ENCODE peak calls at places on chromosome 12, in nine cellular contexts. J, U, G, B, H, K, N, F and W are unnamed samples.

GRCh38 chr12:46342562-46343033 is 30.0 kb downstream of the SLC38A2 start:
- DNase-seq in G (peak), F (no peak), K (peak), H (peak), U (peak), J (peak), N (no peak), B (peak), W (no peak)

GRCh38 chr12:64824500-64825142 is at the start of gene TBC1D30:
- DNase-seq in F (peak), J (no peak), K (no peak), U (no peak), B (peak), N (no peak), H (peak), G (no peak), W (peak)

GRCh38 chr12:102484017-102484731 is 3.8 kb upstream of the IGF1 start:
- DNase-seq in G (peak), U (peak), B (peak), K (peak), H (peak), F (peak), J (peak), N (peak), W (no peak)

GRCh38 chr12:60805340-60805739 is 1209.5 kb downstream of the SLC16A7 start:
- DNase-seq in J (no peak), K (no peak), F (no peak), G (no peak), B (no peak), H (no peak), U (no peak), N (no peak), W (no peak)

GRCh38 chr12:46717159-46717558 is 108.6 kb downstream of the SLC38A4 start:
- DNase-seq in U (no peak), K (no peak), H (no peak), G (no peak), J (no peak), F (no peak), B (no peak), N (no peak), W (no peak)

GRCh38 chr12:75779891-75780501 is 251.6 kb downstream of the PHLDA1 start:
- DNase-seq in U (no peak), N (no peak), H (no peak), B (peak), F (no peak), G (no peak), J (no peak), K (no peak), W (no peak)

GRCh38 chr12:26631846-26632245 is 201.1 kb downstream of the ITPR2 start:
- DNase-seq in N (no peak), J (no peak), U (no peak), K (no peak), B (no peak), G (no peak), F (no peak), H (no peak), W (no peak)

GRCh38 chr12:93174048-93174447 is 203.7 kb upstream of the NUDT4 start:
- DNase-seq in K (peak), U (peak), H (peak), N (no peak), F (no peak), B (no peak), G (no peak), J (no peak), W (no peak)

GRCh38 chr12:100169345-100169744 is 26.7 kb upstream of the BLTP3B start:
- DNase-seq in U (no peak), K (no peak), B (no peak), J (no peak), N (no peak), H (no peak), F (no peak), G (no peak), W (no peak)

GRCh38 chr12:124454352-124454725 is 113.1 kb downstream of the NCOR2 start:
- DNase-seq in J (no peak), B (no peak), G (no peak), N (no peak), H (no peak), U (no peak), K (no peak), F (no peak), W (no peak)

GRCh38 chr12:127046467-127046866 is 1220.5 kb upstream of the TMEM132C start:
- DNase-seq in H (no peak), J (no peak), K (no peak), G (no peak), B (no peak), U (no peak), N (no peak), F (no peak), W (no peak)

DNA sequence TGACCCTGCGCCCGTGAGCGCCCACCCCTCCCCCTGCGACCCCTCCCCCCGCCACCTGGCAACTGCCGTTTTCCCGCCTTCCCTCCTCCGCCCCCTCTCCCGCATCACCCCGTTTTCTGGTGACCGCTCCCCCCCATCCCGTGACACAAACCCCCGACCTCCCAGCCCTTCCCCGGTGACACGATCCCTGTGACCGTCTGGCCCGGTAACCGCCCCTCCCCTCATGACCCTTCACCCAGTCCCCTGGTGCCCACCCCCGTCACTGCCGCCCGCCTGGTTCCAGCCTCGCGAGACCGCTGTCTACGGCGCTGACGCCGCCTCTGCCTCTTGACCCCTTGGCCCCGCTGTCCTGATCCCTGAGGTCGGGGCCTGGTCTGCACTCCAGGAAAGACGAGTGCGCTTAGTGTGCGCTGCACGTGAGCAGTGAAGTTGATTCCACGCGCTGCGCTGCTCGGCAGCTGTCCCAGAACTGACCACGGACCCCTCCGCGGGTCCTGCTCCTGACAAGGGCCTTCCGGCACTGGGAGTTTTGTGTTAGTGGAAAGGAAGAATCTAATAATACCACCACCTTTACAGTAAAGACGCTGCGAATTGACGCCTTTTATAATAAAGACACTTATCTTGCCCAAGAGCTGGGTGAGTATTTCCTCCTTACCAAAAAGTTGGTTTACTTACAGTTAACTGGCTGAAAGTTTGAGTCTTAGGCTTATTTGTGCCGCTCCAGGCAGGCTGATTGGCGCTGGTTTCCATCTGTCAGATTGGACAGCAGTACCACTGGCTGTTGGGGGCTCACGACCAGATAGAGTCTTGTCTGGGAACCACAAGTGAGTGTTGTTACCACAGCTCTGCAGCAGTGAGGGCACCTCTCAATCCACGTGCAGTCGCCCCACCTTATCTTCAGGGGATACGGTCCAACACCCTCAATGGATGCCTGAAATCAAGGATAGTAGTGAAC is 59.2 kb downstream of the DDX51 start:
- DNase-seq in H (peak), J (peak), F (peak), B (peak), N (no peak), U (peak), K (peak), G (peak), W (peak)
- H3K4me3 ChIP-seq in H (peak), J (peak), F (peak), B (peak), N (peak), U (peak), K (peak), G (peak), W (peak)

GRCh38 chr12:77720258-77720657 is 110.4 kb upstream of the NAV3 start:
- DNase-seq in K (peak), U (no peak), B (peak), J (no peak), H (peak), F (no peak), G (no peak), N (no peak), W (no peak)
- TF ChIP-seq CTCF in K (peak), U (no peak), B (peak), J (no peak), H (peak), F (no peak), G (no peak), N (peak), W (no peak)

GRCh38 chr12:44837114-44837800 is 38.9 kb downstream of the NELL2 start:
- DNase-seq in B (no peak), H (no peak), K (no peak), N (no peak), J (no peak), U (no peak), G (no peak), F (no peak), W (no peak)

GRCh38 chr12:44835641-44836379 is 40.3 kb downstream of the NELL2 start:
- DNase-seq in B (no peak), K (peak), J (no peak), G (no peak), N (no peak), H (no peak), F (no peak), U (no peak), W (no peak)

GRCh38 chr12:44842669-44843068 is 33.4 kb downstream of the NELL2 start:
- DNase-seq in H (no peak), F (no peak), N (no peak), K (no peak), U (no peak), G (no peak), B (no peak), J (no peak), W (no peak)

GRCh38 chr12:44839785-44840184 is 36.3 kb downstream of the NELL2 start:
- DNase-seq in J (no peak), K (no peak), H (no peak), F (no peak), B (no peak), N (no peak), U (no peak), G (no peak), W (no peak)
- H3K4me3 ChIP-seq in J (no peak), K (no peak), H (no peak), F (no peak), B (no peak), N (no peak), U (no peak), G (no peak), W (no peak)

DNA sequence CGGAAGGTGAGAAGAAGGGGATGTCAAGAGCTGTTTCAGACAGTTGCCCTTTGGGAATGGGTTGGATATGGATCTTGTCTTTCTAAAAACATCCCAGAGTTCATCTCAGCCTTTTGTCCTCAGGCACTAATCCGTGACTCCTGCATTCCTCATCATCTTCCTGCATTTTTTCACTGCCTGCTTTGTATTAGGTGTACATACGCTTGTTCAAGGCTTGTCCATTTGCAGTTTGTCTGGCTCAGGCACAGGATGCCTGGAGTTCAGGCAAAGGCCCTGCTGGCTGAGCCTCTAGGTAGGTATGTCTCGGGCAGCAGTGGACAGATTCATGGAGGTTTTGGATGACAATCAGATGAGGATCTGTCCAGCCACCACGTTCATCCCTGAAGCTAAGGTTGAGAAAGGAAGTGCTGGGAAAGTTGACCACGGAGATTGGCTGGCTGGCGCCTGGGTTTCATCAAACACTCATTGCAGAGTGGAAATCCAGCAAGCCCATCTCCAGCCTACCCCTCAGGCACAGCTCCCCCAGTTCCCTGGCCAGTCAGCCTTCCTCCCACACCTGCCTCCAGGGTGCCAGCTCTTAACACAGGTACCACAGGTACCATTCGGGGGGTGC is 12.4 kb upstream of the TMEM106C start:
- DNase-seq in K (no peak), N (no peak), J (no peak), U (no peak), B (no peak), G (no peak), F (no peak), H (no peak), W (no peak)
- TF ChIP-seq CTCF in K (no peak), N (no peak), J (no peak), U (no peak), B (no peak), G (no peak), F (no peak), H (no peak), W (no peak)

DNA sequence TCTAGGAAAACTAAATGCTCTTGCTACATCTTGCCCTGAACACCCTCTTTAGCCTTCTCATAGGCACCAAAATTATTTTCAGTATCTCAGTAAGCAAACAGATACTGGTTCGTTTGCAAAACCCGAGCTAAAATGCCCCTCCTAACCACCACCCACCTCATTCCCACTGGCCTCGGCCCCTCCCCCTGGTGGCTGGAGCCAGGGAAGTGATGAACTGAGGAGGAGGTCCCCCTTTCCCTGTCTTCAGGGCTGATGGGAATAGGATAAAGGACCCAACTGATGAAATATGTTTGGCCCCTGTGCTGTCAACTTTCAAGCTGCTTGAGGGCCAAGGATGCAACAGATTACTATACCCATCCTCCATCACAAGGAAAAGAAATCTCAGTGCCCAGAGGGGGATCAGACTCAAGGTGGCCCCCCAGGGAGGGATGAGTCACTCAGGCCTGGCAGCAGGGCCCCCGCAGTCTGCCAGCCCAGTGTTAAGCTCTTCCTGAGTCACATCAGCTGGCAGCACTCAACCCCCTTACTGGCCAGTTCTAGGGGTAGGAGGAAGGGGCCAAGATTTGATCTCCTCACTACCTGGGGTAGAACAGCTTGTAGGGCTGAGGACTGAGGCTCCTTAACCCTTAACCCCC is 1.7 kb downstream of the ANKRD52 start:
- DNase-seq in N (no peak), G (no peak), U (no peak), B (peak), K (peak), H (peak), J (no peak), F (no peak), W (no peak)
- H3K4me3 ChIP-seq in N (peak), G (no peak), U (peak), B (peak), K (peak), H (no peak), J (no peak), F (no peak), W (no peak)

GRCh38 chr12:96091833-96092232 is 56.4 kb upstream of the LTA4H start:
- DNase-seq in F (no peak), N (no peak), K (peak), H (peak), U (no peak), B (no peak), G (no peak), J (no peak), W (no peak)

GRCh38 chr12:96093543-96094196 is 58.3 kb upstream of the LTA4H start:
- DNase-seq in B (no peak), N (no peak), U (no peak), F (no peak), H (no peak), K (no peak), J (no peak), G (no peak), W (no peak)

GRCh38 chr12:96098631-96099030 is 63.2 kb upstream of the LTA4H start:
- DNase-seq in K (no peak), H (no peak), B (no peak), U (no peak), F (no peak), J (no peak), G (no peak), N (no peak), W (no peak)

GRCh38 chr12:96099431-96099830 is 64.0 kb upstream of the LTA4H start:
- DNase-seq in N (no peak), G (no peak), J (no peak), K (no peak), U (no peak), B (peak), F (no peak), H (no peak), W (no peak)

GRCh38 chr12:96094201-96094600 is 58.8 kb upstream of the LTA4H start:
- DNase-seq in U (peak), N (peak), B (no peak), F (no peak), K (no peak), G (no peak), J (no peak), H (peak), W (no peak)
- TF ChIP-seq CTCF in U (no peak), N (no peak), B (no peak), F (no peak), K (no peak), G (no peak), J (no peak), H (no peak), W (no peak)